ENCODE peak calls at places on chromosomes 12 and 14, in seven cellular contexts. V is CD8-positive, alpha-beta memory T cell; Q is colonic mucosa; R is GM23248; Z is IMR-90; N is upper lobe of left lung; A is mesenchymal stem cell. P is an unnamed sample. For H3K36me3, the result is how much of the 10 kb centered on the place peaks cover.

GRCh38 chr12:90174198-90174510 is 465.5 kb upstream of the ATP2B1 start:
- DNase-seq in R (peak), V (no peak), N (no peak), Z (no peak), A (peak), Q (no peak), P (no peak)

GRCh38 chr12:15928345-15928744 is 17.2 kb downstream of the DERA start:
- DNase-seq in R (peak), Q (no peak), N (no peak), Z (peak), A (peak), V (no peak), P (no peak)

GRCh38 chr14:55332654-55333570 is 61.7 kb downstream of the FBXO34 start:
- DNase-seq in A (peak), V (peak), Q (no peak), Z (peak), R (no peak), N (no peak), P (no peak)

GRCh38 chr14:74941676-74942097 is 13.7 kb downstream of the PGF start:
- DNase-seq in V (peak), A (peak), N (peak), Z (peak), R (peak), Q (no peak), P (peak)

GRCh38 chr12:12194206-12194605 is 72.6 kb downstream of the LRP6 start:
- DNase-seq in N (no peak), A (peak), R (peak), Z (peak), V (no peak), Q (no peak), P (no peak)

GRCh38 chr14:59187802-59188460 is 536 bp upstream of the DAAM1 start:
- DNase-seq in R (peak), V (peak), Z (no peak), Q (peak), A (no peak), N (peak), P (peak)

GRCh38 chr12:46609281-46609623 is 216.5 kb downstream of the SLC38A4 start:
- DNase-seq in A (no peak), V (peak), Z (no peak), Q (no peak), R (no peak), N (no peak), P (no peak)

GRCh38 chr12:99200711-99201384 is 446.7 kb upstream of the GARIN6 start:
- DNase-seq in N (no peak), R (no peak), Z (no peak), V (no peak), Q (no peak), A (no peak), P (no peak)

GRCh38 chr14:62143235-62143634 is 381.0 kb downstream of the SNAPC1 start:
- DNase-seq in R (peak), V (no peak), Z (peak), Q (no peak), N (no peak), A (no peak), P (no peak)

GRCh38 chr14:47366006-47366405 is 309.4 kb downstream of the MDGA2 start:
- DNase-seq in R (no peak), A (no peak), Q (no peak), V (no peak), Z (no peak), N (no peak), P (no peak)

GRCh38 chr12:33678221-33678964 is 238.8 kb upstream of the SYT10 start:
- DNase-seq in Q (no peak), V (no peak), Z (no peak), N (no peak), A (no peak), R (no peak), P (no peak)

GRCh38 chr12:42426733-42427132 is 100.8 kb downstream of the PPHLN1 start:
- DNase-seq in R (peak), Q (no peak), N (no peak), V (no peak), A (peak), Z (peak), P (no peak)

GRCh38 chr12:87376722-87377121 is 652.5 kb downstream of the C12orf50 start:
- DNase-seq in A (no peak), N (no peak), V (no peak), Q (no peak), Z (no peak), R (no peak), P (no peak)

GRCh38 chr12:30898846-30899245 is 27.7 kb upstream of the TSPAN11 start:
- DNase-seq in V (no peak), R (peak), Z (no peak), N (no peak), Q (no peak), A (no peak), P (no peak)

GRCh38 chr14:81536125-81536771 is 2.6 kb upstream of the SEL1L start:
- DNase-seq in Q (no peak), Z (no peak), V (no peak), N (no peak), R (no peak), A (no peak), P (no peak)

GRCh38 chr12:148676-149416 is 65.1 kb downstream of the SLC6A12 start:
- DNase-seq in Z (no peak), A (no peak), R (no peak), Q (no peak), V (no peak), N (no peak), P (no peak)

GRCh38 chr14:65373671-65374039 is 38.9 kb upstream of the FUT8 start:
- DNase-seq in N (no peak), A (no peak), Q (no peak), V (no peak), R (peak), Z (no peak), P (no peak)

GRCh38 chr12:132717531-132718387 is 7.1 kb downstream of the PGAM5 start:
- DNase-seq in Z (no peak), V (no peak), N (no peak), Q (no peak), R (peak), A (no peak), P (no peak)

GRCh38 chr12:106753526-106753925 is 21.0 kb upstream of the RIC8B start:
- DNase-seq in V (peak), R (no peak), A (no peak), Z (no peak), Q (no peak), N (no peak), P (peak)

GRCh38 chr12:9334026-9334692 is 126.0 kb upstream of the PZP start:
- DNase-seq in N (no peak), V (no peak), A (no peak), R (peak), Z (peak), Q (no peak), P (no peak)

GRCh38 chr12:131570596-131570995 is 140.3 kb upstream of the SFSWAP start:
- DNase-seq in Q (no peak), A (no peak), V (no peak), R (no peak), N (no peak), Z (no peak), P (no peak)

GRCh38 chr12:8796831-8797626 is 25.4 kb upstream of the A2ML1 start:
- DNase-seq in Z (no peak), R (no peak), N (no peak), Q (no peak), V (no peak), A (no peak), P (no peak)

GRCh38 chr14:36664322-36665193 is 2.9 kb downstream of the PAX9 start:
- DNase-seq in R (no peak), N (no peak), A (no peak), V (no peak), Q (no peak), Z (no peak), P (no peak)

GRCh38 chr12:93135286-93136239 is 206.5 kb upstream of the EEA1 start:
- DNase-seq in N (no peak), V (no peak), Q (no peak), A (peak), Z (peak), R (peak), P (no peak)

GRCh38 chr14:91985008-91985407 is 37.5 kb upstream of the FBLN5 start:
- DNase-seq in V (no peak), A (peak), Z (peak), N (no peak), Q (no peak), R (peak), P (no peak)

GRCh38 chr12:16636435-16637055 is 30.6 kb upstream of the LMO3 start:
- DNase-seq in N (no peak), V (no peak), Z (no peak), A (no peak), R (no peak), Q (no peak), P (no peak)

GRCh38 chr14:93973607-93974006 is 2.8 kb downstream of the ASB2 start:
- DNase-seq in R (no peak), Z (no peak), A (no peak), N (no peak), V (no peak), Q (no peak), P (no peak)

GRCh38 chr14:55355922-55356321 is 55.7 kb downstream of the ATG14 start:
- DNase-seq in R (no peak), V (no peak), Q (no peak), N (no peak), Z (no peak), A (no peak), P (no peak)

GRCh38 chr12:3492868-3493224 is 1.8 kb downstream of the PRMT8 start:
- DNase-seq in A (no peak), Q (no peak), V (no peak), N (no peak), Z (no peak), R (no peak), P (no peak)

GRCh38 chr12:674272-674781 is 11.1 kb upstream of the NINJ2 start:
- DNase-seq in Z (peak), V (peak), Q (no peak), N (no peak), R (peak), A (no peak), P (peak)

GRCh38 chr12:57261385-57261784 is 10.4 kb upstream of the STAC3 start:
- DNase-seq in Z (no peak), A (no peak), V (no peak), N (no peak), Q (no peak), R (no peak), P (no peak)

GRCh38 chr14:89681086-89682018 is 264.3 kb upstream of the FOXN3 start:
- DNase-seq in N (peak), Q (no peak), V (peak), R (no peak), A (no peak), Z (no peak), P (no peak)

GRCh38 chr12:90234455-90234854 is 525.8 kb upstream of the ATP2B1 start:
- DNase-seq in R (peak), Q (no peak), V (no peak), A (peak), N (no peak), Z (peak), P (no peak)

GRCh38 chr12:127150479-127150878 is 1116.5 kb upstream of the TMEM132C start:
- DNase-seq in V (no peak), A (no peak), N (no peak), Q (no peak), Z (no peak), R (no peak), P (no peak)

GRCh38 chr14:62988967-62989366 is 56.3 kb downstream of the KCNH5 start:
- DNase-seq in N (no peak), A (no peak), V (no peak), R (no peak), Z (peak), Q (no peak), P (no peak)

GRCh38 chr12:88723219-88723618 is 142.9 kb upstream of the KITLG start:
- DNase-seq in N (no peak), A (no peak), V (no peak), Z (peak), R (peak), Q (no peak), P (no peak)

GRCh38 chr14:51674294-51675002 is 22.7 kb downstream of the FRMD6 start:
- DNase-seq in A (peak), Z (peak), N (no peak), V (no peak), R (peak), Q (no peak), P (no peak)

GRCh38 chr12:52860102-52860838 is 11.5 kb upstream of the KRT78 start:
- DNase-seq in A (peak), R (peak), Z (peak), N (peak), Q (no peak), V (no peak), P (no peak)

DNA sequence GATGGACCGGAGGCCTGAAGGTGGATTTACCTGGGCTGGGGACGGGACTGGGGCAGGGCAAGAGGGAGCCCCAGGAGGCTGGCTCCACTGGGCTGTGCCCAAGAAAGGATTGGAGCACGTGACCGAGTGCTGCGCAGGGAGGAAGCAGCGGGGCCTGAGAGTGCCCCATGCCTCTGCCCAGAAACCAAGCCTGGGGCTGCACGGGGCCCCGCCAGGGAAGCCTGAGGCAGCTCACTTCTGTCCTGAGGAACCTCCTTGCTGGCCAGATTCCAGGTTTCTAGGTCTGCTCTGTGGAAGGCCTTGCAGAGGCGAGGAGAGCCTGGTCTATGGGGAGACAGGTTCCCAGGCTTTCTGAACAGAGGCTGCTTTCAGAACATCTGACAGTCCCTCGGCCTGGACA is 10.4 kb downstream of the NGB start:
- DNase-seq in N (no peak), A (no peak), Z (no peak), V (no peak), Q (no peak), R (no peak), P (no peak)
- H3K36me3 ChIP-seq in N (under half), A (under half), Z (under half), V (under half), Q (under half), R (under half), P (under half)

GRCh38 chr12:50059440-50060119 is 2.2 kb downstream of the ASIC1 start:
- DNase-seq in Q (no peak), N (no peak), R (no peak), A (no peak), Z (peak), V (no peak), P (no peak)

GRCh38 chr12:50058743-50059312 is 1.4 kb downstream of the ASIC1 start:
- DNase-seq in Z (no peak), Q (no peak), V (no peak), R (no peak), N (no peak), A (no peak), P (no peak)

GRCh38 chr12:50056629-50056976 is 793 bp upstream of the ASIC1 start:
- DNase-seq in Z (no peak), Q (no peak), V (no peak), A (no peak), N (no peak), R (no peak), P (no peak)

GRCh38 chr12:50057000-50057841 is at the start of gene ASIC1:
- DNase-seq in A (peak), R (peak), Z (peak), Q (peak), N (peak), V (peak), P (no peak)

GRCh38 chr12:50057896-50058670 is 687 bp downstream of the ASIC1 start:
- DNase-seq in Z (no peak), Q (no peak), R (no peak), V (no peak), N (no peak), A (no peak), P (no peak)
- H3K4me3 ChIP-seq in Z (peak), Q (peak), R (peak), V (no peak), N (peak), A (peak), P (peak)

DNA sequence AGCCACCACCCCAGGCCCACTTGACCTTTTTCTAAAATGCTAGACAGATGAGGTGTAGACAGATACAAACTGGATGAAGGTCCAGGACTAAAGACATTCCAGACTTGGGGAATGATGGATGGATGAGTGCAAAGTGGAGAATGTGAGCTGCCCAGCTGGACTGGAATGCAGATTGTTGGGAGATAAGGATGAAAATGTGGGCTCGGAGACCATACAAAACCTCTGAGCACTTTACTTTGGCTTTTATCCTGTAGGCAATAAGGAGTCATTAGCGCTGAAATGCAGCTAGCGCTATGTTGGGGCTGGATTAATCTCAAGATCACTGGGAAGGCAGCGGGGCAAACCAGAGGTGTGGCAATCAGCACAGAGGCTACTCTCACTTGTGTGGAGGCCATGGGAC is 64.7 kb upstream of the GNPNAT1 start:
- DNase-seq in R (no peak), Q (no peak), A (no peak), N (no peak), Z (no peak), V (no peak), P (no peak)
- H3K27ac ChIP-seq in R (no peak), Q (no peak), A (no peak), N (no peak), Z (no peak), V (no peak), P (no peak)

GRCh38 chr12:47848853-47849252 is 29.1 kb upstream of the HDAC7 start:
- DNase-seq in Z (no peak), V (no peak), R (no peak), A (no peak), N (no peak), Q (no peak), P (no peak)
- H3K36me3 ChIP-seq in Z (under half), V (under half), R (under half), A (half or more), N (under half), Q (under half), P (under half)

GRCh38 chr12:2052861-2053674 is at the start of gene CACNA1C:
- DNase-seq in Q (peak), R (peak), Z (peak), N (no peak), A (peak), V (peak), P (no peak)
- H3K4me3 ChIP-seq in Q (peak), R (peak), Z (peak), N (peak), A (peak), V (peak), P (peak)

DNA sequence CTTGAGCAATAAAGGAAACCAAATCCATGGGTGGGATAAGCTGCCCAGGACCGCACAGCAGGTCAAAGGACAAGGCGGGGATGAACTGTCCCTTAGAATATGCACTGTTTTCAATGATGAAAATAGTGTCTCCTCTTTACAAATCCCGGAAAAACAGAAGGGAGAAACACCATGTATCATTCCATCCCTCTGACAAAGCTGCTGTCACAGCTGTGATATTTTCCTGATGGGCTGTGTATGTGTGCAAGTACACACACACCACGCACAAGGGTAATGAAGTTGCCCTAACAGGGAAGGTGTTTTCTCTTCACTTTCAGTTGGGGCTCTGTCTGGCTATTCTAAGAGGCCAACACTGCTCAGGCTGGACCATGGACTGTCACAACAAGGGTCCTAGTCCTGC is 70.2 kb downstream of the ACTN1 start:
- DNase-seq in R (no peak), Q (no peak), V (no peak), N (no peak), Z (no peak), A (peak), P (no peak)
- H3K27ac ChIP-seq in R (no peak), Q (no peak), V (no peak), N (no peak), Z (no peak), A (no peak), P (no peak)

GRCh38 chr12:101707131-101707782 is 9.8 kb downstream of the CHPT1 start:
- DNase-seq in R (no peak), A (peak), N (no peak), Q (no peak), Z (peak), V (no peak), P (no peak)
- H3K36me3 ChIP-seq in R (under half), A (under half), N (under half), Q (under half), Z (under half), V (under half), P (under half)

GRCh38 chr14:77580477-77580876 is 36.0 kb downstream of the SPTLC2 start:
- DNase-seq in Z (no peak), N (no peak), A (no peak), Q (no peak), V (no peak), R (no peak), P (no peak)
- H3K4me3 ChIP-seq in Z (no peak), N (peak), A (no peak), Q (no peak), V (no peak), R (peak), P (peak)

P was measured in effector memory CD4-positive, alpha-beta T cell.